ENCODE peak calls at places on chromosomes 7 and 10, in ten cellular contexts. One of them, this sample, is unnamed.

GRCh38 chr7:48052748-48053147 is 17.4 kb downstream of the C7orf57 start:
- DNase-seq in amniotic epithelial cell: peak
- DNase-seq in activated naive CD4-positive, alpha-beta T cell: no peak
- DNase-seq in Calu3: no peak
- DNase-seq in mesenteric fat pad: no peak
- DNase-seq in pulmonary artery endothelial cell: peak
- DNase-seq in NCI-H1694 treated with DMSO at 0.1 percent for 48 hours: no peak
- DNase-seq in stimulated activated CD4-positive, alpha-beta T cell treated with anti-CD3 and anti-CD28 coated beads, Interleukin-2, amount 100 ng/mL, for 48 hours: peak
- DNase-seq in aorta: no peak
- DNase-seq in choroid plexus epithelial cell: peak
- DNase-seq in this sample: no peak

GRCh38 chr10:132987671-132988571 is 45.6 kb upstream of the CFAP46 start:
- DNase-seq in amniotic epithelial cell: no peak
- DNase-seq in activated naive CD4-positive, alpha-beta T cell: no peak
- DNase-seq in Calu3: no peak
- DNase-seq in mesenteric fat pad: no peak
- DNase-seq in pulmonary artery endothelial cell: peak
- DNase-seq in NCI-H1694 treated with DMSO at 0.1 percent for 48 hours: peak
- DNase-seq in stimulated activated CD4-positive, alpha-beta T cell treated with anti-CD3 and anti-CD28 coated beads, Interleukin-2, amount 100 ng/mL, for 48 hours: no peak
- DNase-seq in aorta: peak
- DNase-seq in choroid plexus epithelial cell: peak
- DNase-seq in this sample: no peak

GRCh38 chr10:34814228-34815173 is 595 bp downstream of the PARD3 start:
- DNase-seq in amniotic epithelial cell: no peak
- DNase-seq in activated naive CD4-positive, alpha-beta T cell: no peak
- DNase-seq in Calu3: peak
- DNase-seq in mesenteric fat pad: no peak
- DNase-seq in pulmonary artery endothelial cell: no peak
- DNase-seq in NCI-H1694 treated with DMSO at 0.1 percent for 48 hours: no peak
- DNase-seq in stimulated activated CD4-positive, alpha-beta T cell treated with anti-CD3 and anti-CD28 coated beads, Interleukin-2, amount 100 ng/mL, for 48 hours: no peak
- DNase-seq in aorta: peak
- DNase-seq in choroid plexus epithelial cell: no peak
- DNase-seq in this sample: no peak

GRCh38 chr10:128877936-128878335 is 589.1 kb upstream of the MGMT start:
- DNase-seq in amniotic epithelial cell: no peak
- DNase-seq in activated naive CD4-positive, alpha-beta T cell: no peak
- DNase-seq in Calu3: no peak
- DNase-seq in mesenteric fat pad: no peak
- DNase-seq in pulmonary artery endothelial cell: no peak
- DNase-seq in NCI-H1694 treated with DMSO at 0.1 percent for 48 hours: no peak
- DNase-seq in stimulated activated CD4-positive, alpha-beta T cell treated with anti-CD3 and anti-CD28 coated beads, Interleukin-2, amount 100 ng/mL, for 48 hours: no peak
- DNase-seq in aorta: no peak
- DNase-seq in choroid plexus epithelial cell: no peak
- DNase-seq in this sample: no peak

GRCh38 chr7:139683137-139683871 is 94.5 kb downstream of the HIPK2 start:
- DNase-seq in amniotic epithelial cell: peak
- DNase-seq in activated naive CD4-positive, alpha-beta T cell: no peak
- DNase-seq in Calu3: no peak
- DNase-seq in mesenteric fat pad: no peak
- DNase-seq in pulmonary artery endothelial cell: no peak
- DNase-seq in NCI-H1694 treated with DMSO at 0.1 percent for 48 hours: no peak
- DNase-seq in stimulated activated CD4-positive, alpha-beta T cell treated with anti-CD3 and anti-CD28 coated beads, Interleukin-2, amount 100 ng/mL, for 48 hours: no peak
- DNase-seq in aorta: no peak
- DNase-seq in choroid plexus epithelial cell: peak
- DNase-seq in this sample: no peak

GRCh38 chr10:114822771-114823463 is 1.3 kb downstream of the FHIP2A start:
- DNase-seq in amniotic epithelial cell: peak
- DNase-seq in activated naive CD4-positive, alpha-beta T cell: no peak
- DNase-seq in Calu3: no peak
- DNase-seq in mesenteric fat pad: no peak
- DNase-seq in pulmonary artery endothelial cell: peak
- DNase-seq in NCI-H1694 treated with DMSO at 0.1 percent for 48 hours: no peak
- DNase-seq in stimulated activated CD4-positive, alpha-beta T cell treated with anti-CD3 and anti-CD28 coated beads, Interleukin-2, amount 100 ng/mL, for 48 hours: no peak
- DNase-seq in aorta: no peak
- DNase-seq in choroid plexus epithelial cell: peak
- DNase-seq in this sample: no peak

GRCh38 chr7:40782836-40783235 is 648.0 kb downstream of the SUGCT start:
- DNase-seq in amniotic epithelial cell: no peak
- DNase-seq in activated naive CD4-positive, alpha-beta T cell: no peak
- DNase-seq in Calu3: no peak
- DNase-seq in mesenteric fat pad: no peak
- DNase-seq in pulmonary artery endothelial cell: no peak
- DNase-seq in NCI-H1694 treated with DMSO at 0.1 percent for 48 hours: no peak
- DNase-seq in stimulated activated CD4-positive, alpha-beta T cell treated with anti-CD3 and anti-CD28 coated beads, Interleukin-2, amount 100 ng/mL, for 48 hours: no peak
- DNase-seq in aorta: no peak
- DNase-seq in choroid plexus epithelial cell: no peak
- DNase-seq in this sample: no peak

GRCh38 chr10:119616879-119617580 is 20.3 kb upstream of the TIAL1 start:
- DNase-seq in amniotic epithelial cell: no peak
- DNase-seq in activated naive CD4-positive, alpha-beta T cell: no peak
- DNase-seq in Calu3: no peak
- DNase-seq in mesenteric fat pad: no peak
- DNase-seq in pulmonary artery endothelial cell: no peak
- DNase-seq in NCI-H1694 treated with DMSO at 0.1 percent for 48 hours: no peak
- DNase-seq in stimulated activated CD4-positive, alpha-beta T cell treated with anti-CD3 and anti-CD28 coated beads, Interleukin-2, amount 100 ng/mL, for 48 hours: peak
- DNase-seq in aorta: no peak
- DNase-seq in choroid plexus epithelial cell: peak
- DNase-seq in this sample: no peak

GRCh38 chr10:48504141-48504885 is 100.6 kb downstream of the ARHGAP22 start:
- DNase-seq in amniotic epithelial cell: no peak
- DNase-seq in activated naive CD4-positive, alpha-beta T cell: no peak
- DNase-seq in Calu3: no peak
- DNase-seq in mesenteric fat pad: no peak
- DNase-seq in pulmonary artery endothelial cell: no peak
- DNase-seq in NCI-H1694 treated with DMSO at 0.1 percent for 48 hours: no peak
- DNase-seq in stimulated activated CD4-positive, alpha-beta T cell treated with anti-CD3 and anti-CD28 coated beads, Interleukin-2, amount 100 ng/mL, for 48 hours: no peak
- DNase-seq in aorta: no peak
- DNase-seq in choroid plexus epithelial cell: no peak
- DNase-seq in this sample: no peak

GRCh38 chr10:86671985-86672710 is 3.8 kb downstream of the LDB3 start:
- DNase-seq in amniotic epithelial cell: peak
- DNase-seq in activated naive CD4-positive, alpha-beta T cell: no peak
- DNase-seq in Calu3: no peak
- DNase-seq in mesenteric fat pad: no peak
- DNase-seq in pulmonary artery endothelial cell: no peak
- DNase-seq in NCI-H1694 treated with DMSO at 0.1 percent for 48 hours: no peak
- DNase-seq in stimulated activated CD4-positive, alpha-beta T cell treated with anti-CD3 and anti-CD28 coated beads, Interleukin-2, amount 100 ng/mL, for 48 hours: no peak
- DNase-seq in aorta: no peak
- DNase-seq in choroid plexus epithelial cell: peak
- DNase-seq in this sample: no peak

GRCh38 chr10:76251773-76252617 is 820.6 kb downstream of the LRMDA start:
- DNase-seq in amniotic epithelial cell: peak
- DNase-seq in activated naive CD4-positive, alpha-beta T cell: no peak
- DNase-seq in Calu3: no peak
- DNase-seq in mesenteric fat pad: no peak
- DNase-seq in pulmonary artery endothelial cell: no peak
- DNase-seq in NCI-H1694 treated with DMSO at 0.1 percent for 48 hours: no peak
- DNase-seq in stimulated activated CD4-positive, alpha-beta T cell treated with anti-CD3 and anti-CD28 coated beads, Interleukin-2, amount 100 ng/mL, for 48 hours: no peak
- DNase-seq in aorta: peak
- DNase-seq in choroid plexus epithelial cell: no peak
- DNase-seq in this sample: no peak

GRCh38 chr7:34928052-34928451 is 109.2 kb downstream of the DPY19L1 start:
- DNase-seq in amniotic epithelial cell: peak
- DNase-seq in activated naive CD4-positive, alpha-beta T cell: no peak
- DNase-seq in Calu3: peak
- DNase-seq in mesenteric fat pad: no peak
- DNase-seq in pulmonary artery endothelial cell: no peak
- DNase-seq in NCI-H1694 treated with DMSO at 0.1 percent for 48 hours: peak
- DNase-seq in stimulated activated CD4-positive, alpha-beta T cell treated with anti-CD3 and anti-CD28 coated beads, Interleukin-2, amount 100 ng/mL, for 48 hours: peak
- DNase-seq in aorta: no peak
- DNase-seq in choroid plexus epithelial cell: peak
- DNase-seq in this sample: no peak

This sample was measured in RWPE2.